ENCODE peak calls at places on chromosomes 16 and 17, in ten cellular contexts. One of them, this sample, is unnamed.
A peak's percentile ranks its signal among the peaks of the same experiment; 100 is the strongest.

GRCh38 chr17:42039794-42040763 is 10.3 kb downstream of the C17orf113 start:
- DNase-seq in AG10803: no peak
- DNase-seq in gastrocnemius medialis: no peak
- DNase-seq in WERI-Rb-1: no peak
- DNase-seq in pancreas: no peak
- DNase-seq in tibial nerve: no peak
- DNase-seq in astrocyte of the cerebellum: no peak
- DNase-seq in CD8-positive, alpha-beta memory T cell: no peak
- DNase-seq in AG04450: no peak
- DNase-seq in lower leg skin: no peak
- DNase-seq in this sample: no peak

GRCh38 chr17:55398689-55399088 is 22.9 kb downstream of the MMD start:
- DNase-seq in AG10803: peak; percentile 3
- DNase-seq in gastrocnemius medialis: no peak
- DNase-seq in WERI-Rb-1: no peak
- DNase-seq in pancreas: no peak
- DNase-seq in tibial nerve: no peak
- DNase-seq in astrocyte of the cerebellum: peak; percentile 16
- DNase-seq in CD8-positive, alpha-beta memory T cell: no peak
- DNase-seq in AG04450: no peak
- DNase-seq in lower leg skin: no peak
- DNase-seq in this sample: no peak

GRCh38 chr17:6075050-6075449 is 4.9 kb downstream of the WSCD1 start:
- DNase-seq in AG10803: no peak
- DNase-seq in gastrocnemius medialis: no peak
- DNase-seq in WERI-Rb-1: no peak
- DNase-seq in pancreas: no peak
- DNase-seq in tibial nerve: no peak
- DNase-seq in astrocyte of the cerebellum: no peak
- DNase-seq in CD8-positive, alpha-beta memory T cell: peak; percentile 17
- DNase-seq in AG04450: no peak
- DNase-seq in lower leg skin: no peak
- DNase-seq in this sample: no peak

GRCh38 chr16:29909398-29909797 is 9.1 kb downstream of the ASPHD1 start:
- DNase-seq in AG10803: peak; percentile 44
- DNase-seq in gastrocnemius medialis: no peak
- DNase-seq in WERI-Rb-1: no peak
- DNase-seq in pancreas: no peak
- DNase-seq in tibial nerve: no peak
- DNase-seq in astrocyte of the cerebellum: no peak
- DNase-seq in CD8-positive, alpha-beta memory T cell: no peak
- DNase-seq in AG04450: no peak
- DNase-seq in lower leg skin: no peak
- DNase-seq in this sample: no peak

GRCh38 chr17:76529224-76529642 is 8.3 kb downstream of the CYGB start:
- DNase-seq in AG10803: peak; percentile 95
- DNase-seq in gastrocnemius medialis: peak; percentile 72
- DNase-seq in WERI-Rb-1: no peak
- DNase-seq in pancreas: no peak
- DNase-seq in tibial nerve: peak; percentile 87
- DNase-seq in astrocyte of the cerebellum: no peak
- DNase-seq in CD8-positive, alpha-beta memory T cell: no peak
- DNase-seq in AG04450: no peak
- DNase-seq in lower leg skin: peak; percentile 98
- DNase-seq in this sample: peak; percentile 79

GRCh38 chr16:55703003-55704001 is 47.5 kb downstream of the SLC6A2 start:
- DNase-seq in AG10803: peak; percentile 76
- DNase-seq in gastrocnemius medialis: no peak
- DNase-seq in WERI-Rb-1: peak; percentile 25
- DNase-seq in pancreas: no peak
- DNase-seq in tibial nerve: peak; percentile 74
- DNase-seq in astrocyte of the cerebellum: peak; percentile 64
- DNase-seq in CD8-positive, alpha-beta memory T cell: no peak
- DNase-seq in AG04450: peak; percentile 41
- DNase-seq in lower leg skin: peak; percentile 85
- DNase-seq in this sample: peak; percentile 75

GRCh38 chr17:75642221-75643032 is 9.2 kb downstream of the SMIM5 start:
- DNase-seq in AG10803: no peak
- DNase-seq in gastrocnemius medialis: no peak
- DNase-seq in WERI-Rb-1: no peak
- DNase-seq in pancreas: no peak
- DNase-seq in tibial nerve: no peak
- DNase-seq in astrocyte of the cerebellum: no peak
- DNase-seq in CD8-positive, alpha-beta memory T cell: no peak
- DNase-seq in AG04450: no peak
- DNase-seq in lower leg skin: no peak
- DNase-seq in this sample: peak; percentile 58

GRCh38 chr17:32504166-32504990 is 17.6 kb downstream of the CDK5R1 start:
- DNase-seq in AG10803: peak; percentile 51
- DNase-seq in gastrocnemius medialis: no peak
- DNase-seq in WERI-Rb-1: no peak
- DNase-seq in pancreas: no peak
- DNase-seq in tibial nerve: no peak
- DNase-seq in astrocyte of the cerebellum: no peak
- DNase-seq in CD8-positive, alpha-beta memory T cell: no peak
- DNase-seq in AG04450: no peak
- DNase-seq in lower leg skin: no peak
- DNase-seq in this sample: peak; percentile 32

GRCh38 chr17:21034350-21035235 is 8.2 kb downstream of the USP22 start:
- DNase-seq in AG10803: peak; percentile 29
- DNase-seq in gastrocnemius medialis: peak; percentile 90
- DNase-seq in WERI-Rb-1: no peak
- DNase-seq in pancreas: no peak
- DNase-seq in tibial nerve: no peak
- DNase-seq in astrocyte of the cerebellum: no peak
- DNase-seq in CD8-positive, alpha-beta memory T cell: peak; percentile 60
- DNase-seq in AG04450: no peak
- DNase-seq in lower leg skin: peak; percentile 62
- DNase-seq in this sample: no peak

GRCh38 chr17:39098474-39099090 is 52.9 kb downstream of the PLXDC1 start:
- DNase-seq in AG10803: no peak
- DNase-seq in gastrocnemius medialis: no peak
- DNase-seq in WERI-Rb-1: no peak
- DNase-seq in pancreas: no peak
- DNase-seq in tibial nerve: no peak
- DNase-seq in astrocyte of the cerebellum: no peak
- DNase-seq in CD8-positive, alpha-beta memory T cell: no peak
- DNase-seq in AG04450: no peak
- DNase-seq in lower leg skin: no peak
- DNase-seq in this sample: no peak

GRCh38 chr17:66040402-66040801 is 151.5 kb downstream of the CEP112 start:
- DNase-seq in AG10803: no peak
- DNase-seq in gastrocnemius medialis: no peak
- DNase-seq in WERI-Rb-1: no peak
- DNase-seq in pancreas: no peak
- DNase-seq in tibial nerve: no peak
- DNase-seq in astrocyte of the cerebellum: no peak
- DNase-seq in CD8-positive, alpha-beta memory T cell: no peak
- DNase-seq in AG04450: no peak
- DNase-seq in lower leg skin: no peak
- DNase-seq in this sample: no peak

GRCh38 chr17:71472809-71473789 is 647.7 kb upstream of the SOX9 start:
- DNase-seq in AG10803: peak; percentile 70
- DNase-seq in gastrocnemius medialis: no peak
- DNase-seq in WERI-Rb-1: peak; percentile 48
- DNase-seq in pancreas: peak; percentile 12
- DNase-seq in tibial nerve: no peak
- DNase-seq in astrocyte of the cerebellum: peak; percentile 49
- DNase-seq in CD8-positive, alpha-beta memory T cell: no peak
- DNase-seq in AG04450: peak; percentile 42
- DNase-seq in lower leg skin: no peak
- DNase-seq in this sample: peak; percentile 77

GRCh38 chr17:67253379-67253778 is 8.4 kb upstream of the HELZ start:
- DNase-seq in AG10803: no peak
- DNase-seq in gastrocnemius medialis: no peak
- DNase-seq in WERI-Rb-1: no peak
- DNase-seq in pancreas: no peak
- DNase-seq in tibial nerve: no peak
- DNase-seq in astrocyte of the cerebellum: no peak
- DNase-seq in CD8-positive, alpha-beta memory T cell: no peak
- DNase-seq in AG04450: no peak
- DNase-seq in lower leg skin: no peak
- DNase-seq in this sample: peak; percentile 86

GRCh38 chr17:59331129-59331928 is at the start of gene YPEL2:
- DNase-seq in AG10803: peak; percentile 97
- DNase-seq in gastrocnemius medialis: peak; percentile 98
- DNase-seq in WERI-Rb-1: peak; percentile 99
- DNase-seq in pancreas: peak; percentile 97
- DNase-seq in tibial nerve: peak; percentile 90
- DNase-seq in astrocyte of the cerebellum: peak; percentile 87
- DNase-seq in CD8-positive, alpha-beta memory T cell: peak; percentile 91
- DNase-seq in AG04450: peak; percentile 84
- DNase-seq in lower leg skin: peak; percentile 99
- DNase-seq in this sample: peak; percentile 92

GRCh38 chr16:57260294-57260929 is 15.4 kb downstream of the ARL2BP start:
- DNase-seq in AG10803: peak; percentile 50
- DNase-seq in gastrocnemius medialis: no peak
- DNase-seq in WERI-Rb-1: no peak
- DNase-seq in pancreas: peak; percentile 0
- DNase-seq in tibial nerve: no peak
- DNase-seq in astrocyte of the cerebellum: peak; percentile 60
- DNase-seq in CD8-positive, alpha-beta memory T cell: no peak
- DNase-seq in AG04450: peak; percentile 50
- DNase-seq in lower leg skin: peak; percentile 78
- DNase-seq in this sample: peak; percentile 82
- H3K4me3 ChIP-seq in AG10803: no peak overlapping the region
- H3K4me3 ChIP-seq in gastrocnemius medialis: no peak overlapping the region
- H3K4me3 ChIP-seq in WERI-Rb-1: no peak overlapping the region
- H3K4me3 ChIP-seq in pancreas: no peak overlapping the region
- H3K4me3 ChIP-seq in tibial nerve: no peak overlapping the region
- H3K4me3 ChIP-seq in astrocyte of the cerebellum: no peak overlapping the region
- H3K4me3 ChIP-seq in CD8-positive, alpha-beta memory T cell: no peak overlapping the region
- H3K4me3 ChIP-seq in AG04450: peak overlapping the region; percentile 4
- H3K4me3 ChIP-seq in lower leg skin: no peak overlapping the region
- H3K4me3 ChIP-seq in this sample: no peak overlapping the region

GRCh38 chr17:17693253-17693954 is 12.1 kb downstream of the RAI1 start:
- DNase-seq in AG10803: no peak
- DNase-seq in gastrocnemius medialis: no peak
- DNase-seq in WERI-Rb-1: peak; percentile 53
- DNase-seq in pancreas: peak; percentile 79
- DNase-seq in tibial nerve: peak; percentile 27
- DNase-seq in astrocyte of the cerebellum: no peak
- DNase-seq in CD8-positive, alpha-beta memory T cell: no peak
- DNase-seq in AG04450: no peak
- DNase-seq in lower leg skin: no peak
- DNase-seq in this sample: peak; percentile 79
- H3K4me3 ChIP-seq in AG10803: peak overlapping the region; percentile 54
- H3K4me3 ChIP-seq in gastrocnemius medialis: peak overlapping the region; percentile 66
- H3K4me3 ChIP-seq in WERI-Rb-1: peak overlapping the region; percentile 45
- H3K4me3 ChIP-seq in pancreas: peak overlapping the region; percentile 74
- H3K4me3 ChIP-seq in tibial nerve: peak overlapping the region; percentile 76
- H3K4me3 ChIP-seq in astrocyte of the cerebellum: no peak overlapping the region
- H3K4me3 ChIP-seq in CD8-positive, alpha-beta memory T cell: peak overlapping the region; percentile 38
- H3K4me3 ChIP-seq in AG04450: peak overlapping the region; percentile 66
- H3K4me3 ChIP-seq in lower leg skin: no peak overlapping the region
- H3K4me3 ChIP-seq in this sample: peak overlapping the region; percentile 34

DNA sequence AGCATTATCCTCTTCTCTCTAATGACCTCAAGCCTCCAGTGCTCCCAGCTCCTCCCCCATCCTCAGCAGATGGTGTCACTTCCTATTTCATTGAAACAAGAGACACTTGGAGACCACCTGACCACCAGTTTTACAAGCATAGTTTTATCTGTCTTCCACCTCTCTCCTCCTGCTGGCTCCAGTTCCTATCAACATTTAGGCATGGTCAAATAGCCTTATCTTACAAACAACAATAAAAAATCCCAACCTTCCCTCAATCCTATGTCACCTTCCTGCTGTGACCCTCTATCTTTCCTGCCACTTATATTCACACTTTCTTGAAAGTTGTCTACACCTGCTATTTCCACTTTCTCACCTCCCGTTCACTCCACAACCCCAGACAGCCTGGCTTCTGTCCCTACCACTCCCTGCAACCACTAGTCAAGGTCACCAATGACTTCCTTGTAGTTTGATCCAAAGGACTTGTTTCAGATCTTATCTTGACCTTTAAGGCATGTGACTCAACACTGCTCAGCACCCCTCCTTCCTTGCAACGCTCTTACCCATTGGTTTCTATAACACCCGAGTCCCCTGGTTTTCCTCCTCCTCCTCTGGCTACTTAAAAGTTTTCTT is 4.3 kb upstream of the NTN1 start:
- DNase-seq in AG10803: no peak
- DNase-seq in gastrocnemius medialis: no peak
- DNase-seq in WERI-Rb-1: peak; percentile 57
- DNase-seq in pancreas: peak; percentile 62
- DNase-seq in tibial nerve: no peak
- DNase-seq in astrocyte of the cerebellum: no peak
- DNase-seq in CD8-positive, alpha-beta memory T cell: no peak
- DNase-seq in AG04450: no peak
- DNase-seq in lower leg skin: no peak
- DNase-seq in this sample: no peak
- H3K4me3 ChIP-seq in AG10803: no peak overlapping the region
- H3K4me3 ChIP-seq in gastrocnemius medialis: no peak overlapping the region
- H3K4me3 ChIP-seq in WERI-Rb-1: no peak overlapping the region
- H3K4me3 ChIP-seq in pancreas: peak overlapping the region; percentile 5
- H3K4me3 ChIP-seq in tibial nerve: no peak overlapping the region
- H3K4me3 ChIP-seq in astrocyte of the cerebellum: no peak overlapping the region
- H3K4me3 ChIP-seq in CD8-positive, alpha-beta memory T cell: no peak overlapping the region
- H3K4me3 ChIP-seq in AG04450: no peak overlapping the region
- H3K4me3 ChIP-seq in lower leg skin: no peak overlapping the region
- H3K4me3 ChIP-seq in this sample: no peak overlapping the region

GRCh38 chr17:9127340-9127739 is 106.0 kb downstream of the NTN1 start:
- DNase-seq in AG10803: no peak
- DNase-seq in gastrocnemius medialis: no peak
- DNase-seq in WERI-Rb-1: no peak
- DNase-seq in pancreas: no peak
- DNase-seq in tibial nerve: no peak
- DNase-seq in astrocyte of the cerebellum: no peak
- DNase-seq in CD8-positive, alpha-beta memory T cell: no peak
- DNase-seq in AG04450: no peak
- DNase-seq in lower leg skin: no peak
- DNase-seq in this sample: no peak

GRCh38 chr17:9123594-9124553 is 102.6 kb downstream of the NTN1 start:
- DNase-seq in AG10803: no peak
- DNase-seq in gastrocnemius medialis: no peak
- DNase-seq in WERI-Rb-1: no peak
- DNase-seq in pancreas: no peak
- DNase-seq in tibial nerve: no peak
- DNase-seq in astrocyte of the cerebellum: no peak
- DNase-seq in CD8-positive, alpha-beta memory T cell: no peak
- DNase-seq in AG04450: no peak
- DNase-seq in lower leg skin: no peak
- DNase-seq in this sample: no peak

GRCh38 chr17:9125722-9126121 is 104.4 kb downstream of the NTN1 start:
- DNase-seq in AG10803: no peak
- DNase-seq in gastrocnemius medialis: no peak
- DNase-seq in WERI-Rb-1: no peak
- DNase-seq in pancreas: no peak
- DNase-seq in tibial nerve: no peak
- DNase-seq in astrocyte of the cerebellum: no peak
- DNase-seq in CD8-positive, alpha-beta memory T cell: no peak
- DNase-seq in AG04450: no peak
- DNase-seq in lower leg skin: no peak
- DNase-seq in this sample: no peak

GRCh38 chr17:9121186-9121820 is 100.0 kb downstream of the NTN1 start:
- DNase-seq in AG10803: no peak
- DNase-seq in gastrocnemius medialis: no peak
- DNase-seq in WERI-Rb-1: no peak
- DNase-seq in pancreas: no peak
- DNase-seq in tibial nerve: no peak
- DNase-seq in astrocyte of the cerebellum: no peak
- DNase-seq in CD8-positive, alpha-beta memory T cell: no peak
- DNase-seq in AG04450: no peak
- DNase-seq in lower leg skin: no peak
- DNase-seq in this sample: no peak

GRCh38 chr17:9124554-9124935 is 103.2 kb downstream of the NTN1 start:
- DNase-seq in AG10803: no peak
- DNase-seq in gastrocnemius medialis: no peak
- DNase-seq in WERI-Rb-1: no peak
- DNase-seq in pancreas: no peak
- DNase-seq in tibial nerve: no peak
- DNase-seq in astrocyte of the cerebellum: no peak
- DNase-seq in CD8-positive, alpha-beta memory T cell: no peak
- DNase-seq in AG04450: no peak
- DNase-seq in lower leg skin: no peak
- DNase-seq in this sample: no peak
- H3K4me3 ChIP-seq in AG10803: no peak overlapping the region
- H3K4me3 ChIP-seq in gastrocnemius medialis: no peak overlapping the region
- H3K4me3 ChIP-seq in WERI-Rb-1: no peak overlapping the region
- H3K4me3 ChIP-seq in pancreas: no peak overlapping the region
- H3K4me3 ChIP-seq in tibial nerve: no peak overlapping the region
- H3K4me3 ChIP-seq in astrocyte of the cerebellum: no peak overlapping the region
- H3K4me3 ChIP-seq in CD8-positive, alpha-beta memory T cell: no peak overlapping the region
- H3K4me3 ChIP-seq in AG04450: no peak overlapping the region
- H3K4me3 ChIP-seq in lower leg skin: no peak overlapping the region
- H3K4me3 ChIP-seq in this sample: no peak overlapping the region